ENCODE peak calls at places on chromosomes 4 and X, in four cellular contexts. G is heart left ventricle, C is pancreas, A is right atrium auricular region. M is an unnamed sample. For H3K4me1, the result is how much of the 10 kb centered on the place peaks cover.

GRCh38 chrX:110171442-110171841 is 146.4 kb downstream of the AMMECR1 start:
- DNase-seq in G (no peak), C (no peak), A (no peak), M (no peak)

GRCh38 chrX:139287155-139287924 is 243.2 kb upstream of the F9 start:
- DNase-seq in G (no peak), C (peak), A (no peak), M (peak)

GRCh38 chr4:145307120-145307519 is 126.7 kb upstream of the OTUD4 start:
- DNase-seq in G (no peak), C (peak), A (no peak), M (no peak)

GRCh38 chrX:6678313-6678712 is 143.4 kb upstream of the VCX3A start:
- DNase-seq in G (no peak), C (no peak), A (no peak), M (no peak)

GRCh38 chr4:113587156-113587555 is 174.4 kb downstream of the CAMK2D start:
- DNase-seq in G (no peak), C (no peak), A (no peak), M (no peak)

GRCh38 chr4:28225005-28225404 is 1364.4 kb downstream of the STIM2 start:
- DNase-seq in G (no peak), C (no peak), A (no peak), M (no peak)

GRCh38 chr4:79763486-79764075 is 309.4 kb downstream of the ANTXR2 start:
- DNase-seq in G (no peak), C (no peak), A (no peak), M (no peak)

GRCh38 chr4:185830263-185830994 is 18.4 kb upstream of the SORBS2 start:
- DNase-seq in G (no peak), C (peak), A (no peak), M (peak)

GRCh38 chr4:110629214-110629754 is 6.4 kb upstream of the PITX2 start:
- DNase-seq in G (no peak), C (no peak), A (peak), M (no peak)

GRCh38 chrX:27336466-27337091 is 126.6 kb downstream of the PPP4R3C start:
- DNase-seq in G (no peak), C (peak), A (no peak), M (no peak)
- TF ChIP-seq CTCF in G (peak), C (peak), A (peak), M (peak)

GRCh38 chr4:108157655-108158054 is 11.1 kb downstream of the LEF1 start:
- DNase-seq in G (no peak), C (no peak), A (no peak), M (no peak)

GRCh38 chr4:108152980-108153379 is 15.8 kb downstream of the LEF1 start:
- DNase-seq in G (no peak), C (no peak), A (no peak), M (no peak)

GRCh38 chr4:108159845-108160244 is 8.9 kb downstream of the LEF1 start:
- DNase-seq in G (no peak), C (no peak), A (no peak), M (no peak)

GRCh38 chr4:108155373-108155772 is 13.4 kb downstream of the LEF1 start:
- DNase-seq in G (no peak), C (no peak), A (no peak), M (no peak)

GRCh38 chr4:108156391-108156790 is 12.3 kb downstream of the LEF1 start:
- DNase-seq in G (no peak), C (no peak), A (no peak), M (no peak)
- H3K4me1 ChIP-seq in G (under half), C (under half), A (under half), M (under half)

GRCh38 chr4:8939887-8940742 is 68.5 kb upstream of the HMX1 start:
- DNase-seq in G (no peak), C (no peak), A (peak), M (no peak)
- H3K4me3 ChIP-seq in G (no peak), C (no peak), A (no peak), M (no peak)

DNA sequence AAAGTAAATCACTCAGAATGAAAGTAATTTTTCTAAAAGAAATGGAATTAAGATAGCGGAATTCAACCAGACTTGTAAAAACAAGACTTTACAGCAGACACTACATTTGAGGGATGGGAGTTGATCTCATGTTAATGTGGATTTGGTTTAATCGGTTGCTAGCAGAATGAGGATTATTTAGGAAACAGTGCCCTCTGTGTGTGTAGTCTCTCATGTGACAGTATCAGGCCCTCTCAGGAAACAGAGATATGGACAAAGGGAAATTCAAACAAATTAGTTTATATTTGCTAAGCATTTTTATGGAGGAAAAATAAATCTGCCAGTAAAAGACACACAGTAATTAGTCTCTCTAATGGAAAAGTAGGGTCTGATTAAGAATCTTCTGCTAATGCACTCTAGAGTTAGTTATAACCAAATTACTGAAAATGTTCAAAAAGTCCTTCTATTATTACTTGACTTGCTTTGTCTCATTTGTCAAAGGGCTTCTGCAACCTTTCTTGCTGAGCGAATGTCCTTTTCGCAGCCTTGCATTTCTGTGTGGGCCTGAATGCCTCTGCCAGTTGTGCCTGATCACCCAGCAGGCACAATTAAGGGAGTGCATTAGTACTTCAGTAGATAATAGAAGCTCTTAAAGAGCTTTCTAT is 1282.3 kb upstream of the TENM3 start:
- DNase-seq in G (no peak), C (no peak), A (no peak), M (no peak)
- TF ChIP-seq CTCF in G (no peak), C (no peak), A (no peak), M (peak)

GRCh38 chr4:59646082-59646481 is 1554.0 kb upstream of the ADGRL3 start:
- DNase-seq in G (no peak), C (no peak), A (no peak), M (no peak)
- H3K4me1 ChIP-seq in G (under half), C (under half), A (under half), M (under half)

DNA sequence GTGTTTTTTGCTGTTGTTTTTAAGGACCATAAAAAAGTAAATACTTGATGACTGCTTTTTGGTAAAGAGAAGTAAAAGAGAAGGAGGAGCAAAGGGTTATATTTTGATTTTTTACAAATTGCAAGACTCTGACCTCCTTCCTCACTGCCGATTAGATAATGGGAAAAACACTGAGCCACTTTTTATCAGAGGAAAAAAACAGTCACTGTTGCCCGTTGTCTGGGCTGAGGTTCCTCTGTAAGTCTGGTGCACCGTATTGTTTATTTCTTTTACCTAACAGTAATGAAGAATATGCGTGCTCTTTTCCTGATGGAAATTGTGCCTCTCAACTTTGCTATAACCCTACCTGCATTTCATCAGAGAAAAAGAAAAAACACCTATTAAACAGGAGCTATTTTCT is 178.7 kb upstream of the EMCN start:
- DNase-seq in G (no peak), C (no peak), A (no peak), M (no peak)
- H3K4me3 ChIP-seq in G (peak), C (no peak), A (no peak), M (no peak)

GRCh38 chrX:28675173-28675572 is 87.9 kb downstream of the IL1RAPL1 start:
- DNase-seq in G (no peak), C (no peak), A (no peak), M (no peak)
- TF ChIP-seq CTCF in G (no peak), C (no peak), A (no peak), M (no peak)

M was measured in right lobe of liver.